ENCODE peak calls at places on chromosomes 2 and 18, in five cellular contexts. W, R, C, K and P are unnamed samples.

GRCh38 chr2:240349133-240350005 is 86.1 kb upstream of the GPC1 start:
- DNase-seq in W (no peak), R (no peak), C (no peak), K (no peak), P (no peak)

GRCh38 chr18:62088146-62088545 is 98.7 kb downstream of the PIGN start:
- DNase-seq in W (no peak), R (no peak), C (no peak), K (no peak), P (no peak)

GRCh38 chr2:73172963-73173362 is 29.4 kb upstream of the NOTO start:
- DNase-seq in W (no peak), R (no peak), C (no peak), K (no peak), P (no peak)

GRCh38 chr2:175309799-175310198 is 128.3 kb upstream of the ATP5MC3 start:
- DNase-seq in W (peak), R (no peak), C (peak), K (peak), P (peak)

GRCh38 chr18:6781846-6782245 is 52.3 kb downstream of the ARHGAP28 start:
- DNase-seq in W (no peak), R (no peak), C (no peak), K (no peak), P (no peak)

GRCh38 chr2:95074663-95075439 is 46.8 kb downstream of the MRPS5 start:
- DNase-seq in W (no peak), R (no peak), C (no peak), K (no peak), P (no peak)

GRCh38 chr18:22504665-22505064 is 87.0 kb upstream of the CTAGE1 start:
- DNase-seq in W (peak), R (no peak), C (no peak), K (no peak), P (no peak)

GRCh38 chr2:240469747-240470146 is 34.3 kb downstream of the GPC1 start:
- DNase-seq in W (no peak), R (no peak), C (no peak), K (no peak), P (no peak)

GRCh38 chr2:59177748-59178147 is 936.6 kb upstream of the FANCL start:
- DNase-seq in W (no peak), R (no peak), C (no peak), K (no peak), P (no peak)

GRCh38 chr18:78900938-78901909 is 78.4 kb upstream of the SALL3 start:
- DNase-seq in W (no peak), R (no peak), C (no peak), K (no peak), P (no peak)

GRCh38 chr2:106195996-106196395 is 1.9 kb upstream of the UXS1 start:
- DNase-seq in W (no peak), R (no peak), C (no peak), K (no peak), P (no peak)

GRCh38 chr2:202238234-202239197 is at the start of gene SUMO1:
- DNase-seq in W (peak), R (peak), C (peak), K (peak), P (peak)

GRCh38 chr18:24068945-24069693 is 54.6 kb downstream of the TTC39C start:
- DNase-seq in W (no peak), R (no peak), C (no peak), K (no peak), P (no peak)

GRCh38 chr2:101464841-101465240 is 10.1 kb downstream of the RFX8 start:
- DNase-seq in W (no peak), R (no peak), C (no peak), K (no peak), P (no peak)

GRCh38 chr2:191636235-191636543 is 41.7 kb upstream of the NABP1 start:
- DNase-seq in W (no peak), R (no peak), C (peak), K (no peak), P (no peak)

GRCh38 chr2:101558740-101559508 is 84.0 kb upstream of the RFX8 start:
- DNase-seq in W (no peak), R (no peak), C (peak), K (no peak), P (no peak)

GRCh38 chr18:711330-711692 is 1.1 kb downstream of the ENOSF1 start:
- DNase-seq in W (no peak), R (no peak), C (no peak), K (peak), P (peak)

GRCh38 chr2:49490710-49491109 is 336.4 kb upstream of the FSHR start:
- DNase-seq in W (peak), R (no peak), C (peak), K (peak), P (peak)

GRCh38 chr18:75226301-75226955 is 15.8 kb downstream of the TSHZ1 start:
- DNase-seq in W (no peak), R (no peak), C (peak), K (no peak), P (peak)

GRCh38 chr18:13558790-13559189 is 167.6 kb downstream of the FAM210A start:
- DNase-seq in W (no peak), R (no peak), C (no peak), K (no peak), P (no peak)

DNA sequence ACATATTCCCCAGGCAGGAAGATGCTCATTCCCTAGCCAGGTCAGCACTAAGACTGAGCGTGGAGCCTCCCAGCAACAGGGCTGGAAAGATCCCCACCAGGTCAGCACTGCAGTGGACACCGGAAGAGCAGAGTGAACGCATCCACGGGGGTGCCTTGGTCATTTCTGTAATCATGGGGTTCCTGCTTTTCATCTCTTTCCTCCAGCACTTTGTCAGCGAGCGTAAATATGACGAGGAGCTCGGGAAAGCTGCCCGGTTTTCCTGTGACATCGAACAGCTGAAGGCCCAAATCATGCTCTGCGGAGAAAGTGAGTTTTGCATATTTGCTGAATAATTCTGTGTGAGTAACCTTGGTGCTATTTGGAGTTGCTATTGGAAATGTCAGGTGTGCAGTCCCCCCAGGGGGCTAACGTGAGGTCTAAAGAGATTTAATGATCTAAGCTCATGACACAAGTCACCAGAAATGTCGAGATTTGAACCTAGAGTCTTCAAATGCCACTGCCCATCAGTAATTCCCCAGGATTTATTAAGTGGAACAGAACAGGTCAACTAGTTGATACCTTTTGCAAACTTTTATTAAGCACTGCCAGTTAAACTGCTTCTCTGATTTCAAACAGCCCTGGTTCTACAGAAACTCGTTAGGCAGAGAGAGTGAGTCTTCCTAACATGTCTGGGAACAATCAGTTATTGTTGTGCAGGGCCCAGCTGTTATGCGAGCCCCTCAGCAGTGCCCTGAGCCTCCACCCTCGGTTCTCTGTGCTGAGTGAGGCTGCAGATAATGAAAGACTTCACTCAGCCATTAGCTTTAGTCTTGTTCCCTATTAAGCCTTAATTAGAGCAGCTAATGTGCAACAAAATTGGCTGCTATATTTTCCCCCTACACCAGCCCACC is 39.9 kb downstream of the KCTD18 start:
- DNase-seq in W (no peak), R (no peak), C (no peak), K (no peak), P (no peak)
- TF ChIP-seq CHD2 in W (no peak), R (no peak), C (no peak), K (no peak), P (no peak)

DNA sequence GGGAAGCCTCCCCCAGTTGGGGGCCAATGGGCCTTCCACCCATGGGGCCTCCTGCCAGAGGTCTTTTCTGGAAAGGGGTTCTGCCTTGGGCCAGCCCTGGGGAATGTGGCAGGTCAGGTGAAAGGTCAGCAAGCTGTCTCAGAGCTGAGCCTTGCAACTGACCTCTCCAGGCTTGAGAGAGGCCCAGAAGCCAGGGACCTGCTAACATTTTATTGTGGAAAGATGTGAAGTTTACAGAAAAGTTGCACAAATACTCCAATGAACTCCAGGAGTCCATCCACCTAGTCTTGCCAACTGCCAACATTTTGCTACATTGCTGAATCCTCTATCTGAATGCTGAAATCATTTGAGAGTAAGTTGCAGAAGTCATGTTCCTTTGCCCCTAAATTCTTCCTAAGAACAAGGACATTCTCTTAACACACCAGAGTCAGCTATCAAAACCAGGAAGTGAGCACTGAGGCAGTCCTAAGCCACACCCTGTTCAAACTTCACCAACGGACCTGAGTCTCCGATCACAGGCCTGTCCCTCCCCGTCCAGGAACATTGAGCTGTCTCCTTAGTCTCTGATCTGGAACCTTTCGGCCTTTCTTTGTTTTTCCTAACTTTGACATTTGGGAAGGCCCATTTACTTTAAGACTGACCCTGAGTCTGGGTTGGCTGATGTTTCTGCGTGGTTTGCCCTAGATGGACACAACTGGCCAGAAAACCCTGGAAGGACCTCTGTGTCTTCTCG is 4.0 kb downstream of the SNORC start:
- DNase-seq in W (no peak), R (no peak), C (peak), K (no peak), P (peak)
- TF ChIP-seq CHD2 in W (no peak), R (no peak), C (no peak), K (no peak), P (no peak)

GRCh38 chr18:79917351-79918088 is 33.9 kb downstream of the SLC66A2 start:
- DNase-seq in W (no peak), R (no peak), C (no peak), K (peak), P (no peak)
- TF ChIP-seq CHD2 in W (no peak), R (no peak), C (no peak), K (no peak), P (no peak)

GRCh38 chr2:31384771-31385276 is 29.7 kb downstream of the XDH start:
- DNase-seq in W (peak), R (no peak), C (no peak), K (no peak), P (no peak)
- TF ChIP-seq CHD2 in W (no peak), R (no peak), C (no peak), K (no peak), P (no peak)

GRCh38 chr2:3025261-3025660 is 352.4 kb downstream of the EIPR1 start:
- DNase-seq in W (no peak), R (no peak), C (no peak), K (no peak), P (no peak)
- TF ChIP-seq CHD2 in W (no peak), R (no peak), C (no peak), K (no peak), P (no peak)